ENCODE peak calls at places on chromosomes 13 and 19, in four cellular contexts. H is globus pallidus, G is fibroblast of villous mesenchyme, K is neural crest cell. Q is an unnamed sample.

GRCh38 chr13:99385161-99385560 is 78.0 kb upstream of the GPR183 start:
- DNase-seq in K (no peak), G (no peak), H (no peak), Q (no peak)

GRCh38 chr19:18593367-18594095 is 4.9 kb downstream of the REX1BD start:
- DNase-seq in G (no peak), H (no peak), K (no peak), Q (no peak)

GRCh38 chr19:29969891-29970290 is 27.9 kb downstream of the URI1 start:
- DNase-seq in H (no peak), G (no peak), K (no peak), Q (no peak)

GRCh38 chr13:25598421-25598820 is 226.6 kb downstream of the ATP8A2 start:
- DNase-seq in K (no peak), G (no peak), H (no peak), Q (no peak)

GRCh38 chr19:11279505-11280236 is 16.3 kb upstream of the TSPAN16 start:
- DNase-seq in G (no peak), H (no peak), K (no peak), Q (peak; percentile 45)

GRCh38 chr19:50500060-50500752 is 10.8 kb downstream of the JOSD2 start:
- DNase-seq in G (no peak), K (no peak), H (peak; percentile 81), Q (no peak)

GRCh38 chr19:10193666-10194499 is 870 bp downstream of the DNMT1 start:
- DNase-seq in G (peak; percentile 29), H (peak; percentile 7), K (no peak), Q (peak; percentile 40)

GRCh38 chr13:52051400-52051799 is 26.9 kb downstream of the UTP14C start:
- DNase-seq in G (no peak), K (no peak), H (no peak), Q (no peak)

Q was measured in fibroblast of pulmonary artery.